ENCODE peak calls at places on chromosomes 4 and X, in four cellular contexts. One of them, this sample, is unnamed.
A peak's percentile ranks its signal among the peaks of the same experiment; 100 is the strongest.

GRCh38 chr4:187321741-187322140 is 598.1 kb upstream of the FAT1 start:
- DNase-seq in psoas muscle: no peak
- DNase-seq in mammary epithelial cell: no peak
- DNase-seq in cardiac muscle cell: no peak
- DNase-seq in this sample: no peak

GRCh38 chrX:3549442-3549875 is 164.0 kb downstream of the PRKX start:
- DNase-seq in psoas muscle: no peak
- DNase-seq in mammary epithelial cell: peak; percentile 39
- DNase-seq in cardiac muscle cell: no peak
- DNase-seq in this sample: no peak

GRCh38 chr4:164596927-164597326 is 157.0 kb upstream of the SMIM31 start:
- DNase-seq in psoas muscle: no peak
- DNase-seq in mammary epithelial cell: no peak
- DNase-seq in cardiac muscle cell: no peak
- DNase-seq in this sample: no peak

GRCh38 chr4:118941149-118941548 is 52.5 kb downstream of the SYNPO2 start:
- DNase-seq in psoas muscle: no peak
- DNase-seq in mammary epithelial cell: no peak
- DNase-seq in cardiac muscle cell: no peak
- DNase-seq in this sample: no peak

GRCh38 chrX:141220342-141221008 is 21.8 kb downstream of the SPANXC start:
- DNase-seq in psoas muscle: no peak
- DNase-seq in mammary epithelial cell: peak; percentile 78
- DNase-seq in cardiac muscle cell: no peak
- DNase-seq in this sample: no peak

GRCh38 chr4:86005998-86006397 is 353.9 kb downstream of the MAPK10 start:
- DNase-seq in psoas muscle: no peak
- DNase-seq in mammary epithelial cell: no peak
- DNase-seq in cardiac muscle cell: no peak
- DNase-seq in this sample: no peak

GRCh38 chr4:79015406-79015805 is 76.2 kb upstream of the PAQR3 start:
- DNase-seq in psoas muscle: no peak
- DNase-seq in mammary epithelial cell: no peak
- DNase-seq in cardiac muscle cell: no peak
- DNase-seq in this sample: no peak

GRCh38 chr4:21948347-21949072 is at the start of gene KCNIP4:
- DNase-seq in psoas muscle: peak; percentile 45
- DNase-seq in mammary epithelial cell: peak; percentile 34
- DNase-seq in cardiac muscle cell: peak; percentile 68
- DNase-seq in this sample: no peak

GRCh38 chr4:133149932-133150642 is 993 bp downstream of the PCDH10 start:
- DNase-seq in psoas muscle: no peak
- DNase-seq in mammary epithelial cell: no peak
- DNase-seq in cardiac muscle cell: no peak
- DNase-seq in this sample: no peak

GRCh38 chr4:4462970-4463369 is 76.1 kb downstream of the NSG1 start:
- DNase-seq in psoas muscle: no peak
- DNase-seq in mammary epithelial cell: no peak
- DNase-seq in cardiac muscle cell: no peak
- DNase-seq in this sample: no peak

GRCh38 chrX:134453631-134454030 is 6.3 kb upstream of the HPRT1 start:
- DNase-seq in psoas muscle: no peak
- DNase-seq in mammary epithelial cell: no peak
- DNase-seq in cardiac muscle cell: no peak
- DNase-seq in this sample: no peak

GRCh38 chrX:100984818-100985217 is 15.3 kb downstream of the ARL13A start:
- DNase-seq in psoas muscle: no peak
- DNase-seq in mammary epithelial cell: no peak
- DNase-seq in cardiac muscle cell: no peak
- DNase-seq in this sample: no peak

GRCh38 chr4:70559216-70559830 is 32.7 kb upstream of the AMBN start:
- DNase-seq in psoas muscle: no peak
- DNase-seq in mammary epithelial cell: peak; percentile 34
- DNase-seq in cardiac muscle cell: peak; percentile 59
- DNase-seq in this sample: no peak

GRCh38 chrX:27966955-27967354 is 14.3 kb downstream of the DCAF8L1 start:
- DNase-seq in psoas muscle: no peak
- DNase-seq in mammary epithelial cell: peak; percentile 34
- DNase-seq in cardiac muscle cell: no peak
- DNase-seq in this sample: no peak

GRCh38 chrX:128216364-128216763 is 164.2 kb upstream of the ACTRT1 start:
- DNase-seq in psoas muscle: no peak
- DNase-seq in mammary epithelial cell: no peak
- DNase-seq in cardiac muscle cell: no peak
- DNase-seq in this sample: no peak

GRCh38 chrX:101057095-101057714 is 5.3 kb upstream of the TRMT2B start:
- DNase-seq in psoas muscle: no peak
- DNase-seq in mammary epithelial cell: peak; percentile 57
- DNase-seq in cardiac muscle cell: no peak
- DNase-seq in this sample: no peak

GRCh38 chrX:18354369-18355329 is at the start of gene SCML2:
- DNase-seq in psoas muscle: peak; percentile 54
- DNase-seq in mammary epithelial cell: peak; percentile 2
- DNase-seq in cardiac muscle cell: peak; percentile 61
- DNase-seq in this sample: no peak

GRCh38 chrX:68931345-68931744 is 102.5 kb downstream of the EFNB1 start:
- DNase-seq in psoas muscle: no peak
- DNase-seq in mammary epithelial cell: no peak
- DNase-seq in cardiac muscle cell: no peak
- DNase-seq in this sample: no peak

GRCh38 chrX:48677456-48678030 is 6.1 kb upstream of the WAS start:
- DNase-seq in psoas muscle: no peak
- DNase-seq in mammary epithelial cell: no peak
- DNase-seq in cardiac muscle cell: no peak
- DNase-seq in this sample: no peak

GRCh38 chrX:69305333-69306062 is 140.2 kb upstream of the PJA1 start:
- DNase-seq in psoas muscle: no peak
- DNase-seq in mammary epithelial cell: no peak
- DNase-seq in cardiac muscle cell: no peak
- DNase-seq in this sample: no peak

GRCh38 chr4:1045595-1046201 is 34.3 kb downstream of the FGFRL1 start:
- DNase-seq in psoas muscle: peak; percentile 42
- DNase-seq in mammary epithelial cell: no peak
- DNase-seq in cardiac muscle cell: no peak
- DNase-seq in this sample: peak; percentile 40

GRCh38 chrX:20267924-20268701 is 1.4 kb upstream of the RPS6KA3 start:
- DNase-seq in psoas muscle: peak; percentile 74
- DNase-seq in mammary epithelial cell: no peak
- DNase-seq in cardiac muscle cell: peak; percentile 21
- DNase-seq in this sample: peak; percentile 74

GRCh38 chr4:110198472-110199419 is at the start of gene ELOVL6:
- DNase-seq in psoas muscle: peak; percentile 82
- DNase-seq in mammary epithelial cell: peak; percentile 74
- DNase-seq in cardiac muscle cell: peak; percentile 87
- DNase-seq in this sample: peak; percentile 85

GRCh38 chrX:70134116-70134477 is 850 bp downstream of the IGBP1 start:
- DNase-seq in psoas muscle: no peak
- DNase-seq in mammary epithelial cell: peak; percentile 15
- DNase-seq in cardiac muscle cell: peak; percentile 7
- DNase-seq in this sample: no peak

GRCh38 chrX:116278819-116279218 is 108.3 kb downstream of the AGTR2 start:
- DNase-seq in psoas muscle: no peak
- DNase-seq in mammary epithelial cell: no peak
- DNase-seq in cardiac muscle cell: no peak
- DNase-seq in this sample: no peak

GRCh38 chr4:76984127-76984526 is 34.6 kb downstream of the SEPTIN11 start:
- DNase-seq in psoas muscle: no peak
- DNase-seq in mammary epithelial cell: peak; percentile 24
- DNase-seq in cardiac muscle cell: no peak
- DNase-seq in this sample: no peak

GRCh38 chr4:168634276-168634802 is 137.5 kb downstream of the PALLD start:
- DNase-seq in psoas muscle: no peak
- DNase-seq in mammary epithelial cell: peak; percentile 85
- DNase-seq in cardiac muscle cell: no peak
- DNase-seq in this sample: no peak

GRCh38 chr4:140242357-140243284 is 88.6 kb upstream of the MAML3 start:
- DNase-seq in psoas muscle: no peak
- DNase-seq in mammary epithelial cell: no peak
- DNase-seq in cardiac muscle cell: no peak
- DNase-seq in this sample: peak; percentile 70

GRCh38 chrX:20224814-20225487 is 41.8 kb downstream of the RPS6KA3 start:
- DNase-seq in psoas muscle: no peak
- DNase-seq in mammary epithelial cell: peak; percentile 42
- DNase-seq in cardiac muscle cell: no peak
- DNase-seq in this sample: no peak

GRCh38 chr4:62145276-62145675 is 945.1 kb downstream of the ADGRL3 start:
- DNase-seq in psoas muscle: no peak
- DNase-seq in mammary epithelial cell: no peak
- DNase-seq in cardiac muscle cell: no peak
- DNase-seq in this sample: no peak

GRCh38 chr4:15434086-15434485 is 6.3 kb downstream of the C1QTNF7 start:
- DNase-seq in psoas muscle: no peak
- DNase-seq in mammary epithelial cell: no peak
- DNase-seq in cardiac muscle cell: no peak
- DNase-seq in this sample: no peak

GRCh38 chr4:81913427-81913878 is 441.7 kb upstream of the RASGEF1B start:
- DNase-seq in psoas muscle: peak; percentile 51
- DNase-seq in mammary epithelial cell: peak; percentile 46
- DNase-seq in cardiac muscle cell: peak; percentile 76
- DNase-seq in this sample: peak; percentile 47

GRCh38 chr4:174429701-174430100 is 92.6 kb downstream of the HPGD start:
- DNase-seq in psoas muscle: no peak
- DNase-seq in mammary epithelial cell: peak; percentile 14
- DNase-seq in cardiac muscle cell: no peak
- DNase-seq in this sample: no peak

GRCh38 chr4:81531410-81531809 is 59.7 kb upstream of the RASGEF1B start:
- DNase-seq in psoas muscle: no peak
- DNase-seq in mammary epithelial cell: no peak
- DNase-seq in cardiac muscle cell: no peak
- DNase-seq in this sample: no peak

GRCh38 chr4:182978152-182978827 is 61.1 kb upstream of the DCTD start:
- DNase-seq in psoas muscle: no peak
- DNase-seq in mammary epithelial cell: peak; percentile 67
- DNase-seq in cardiac muscle cell: no peak
- DNase-seq in this sample: no peak

GRCh38 chr4:101818362-101818761 is 27.8 kb downstream of the BANK1 start:
- DNase-seq in psoas muscle: no peak
- DNase-seq in mammary epithelial cell: no peak
- DNase-seq in cardiac muscle cell: no peak
- DNase-seq in this sample: no peak

DNA sequence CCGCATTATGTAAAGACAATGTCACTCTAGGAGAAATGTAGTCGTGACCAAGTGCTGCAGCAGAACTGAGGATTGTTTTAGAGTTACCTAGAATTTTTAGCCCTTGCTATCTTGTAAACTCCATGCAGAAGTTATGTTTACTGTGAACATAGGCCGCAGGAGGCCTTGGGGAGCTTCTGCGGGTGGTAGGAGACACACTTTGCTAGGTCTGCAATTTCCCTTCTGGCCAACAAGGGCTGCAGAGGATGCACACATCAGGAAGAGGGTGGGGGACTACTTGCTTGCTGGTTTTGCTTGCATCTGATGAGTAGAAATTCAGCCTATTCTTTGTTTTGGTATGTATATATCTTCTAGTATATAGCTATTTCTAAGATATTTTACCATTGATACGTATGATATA is 23.1 kb downstream of the BANK1 start:
- DNase-seq in psoas muscle: no peak
- DNase-seq in mammary epithelial cell: no peak
- DNase-seq in cardiac muscle cell: no peak
- DNase-seq in this sample: no peak
- H3K4me1 ChIP-seq in psoas muscle: no peaks in the 10 kb centered on the region
- H3K4me1 ChIP-seq in mammary epithelial cell: no peaks in the 10 kb centered on the region
- H3K4me1 ChIP-seq in cardiac muscle cell: no peaks in the 10 kb centered on the region
- H3K4me1 ChIP-seq in this sample: no peaks in the 10 kb centered on the region

GRCh38 chrX:46602468-46603102 is 29.0 kb downstream of the CHST7 start:
- DNase-seq in psoas muscle: no peak
- DNase-seq in mammary epithelial cell: no peak
- DNase-seq in cardiac muscle cell: no peak
- DNase-seq in this sample: no peak
- H3K27ac ChIP-seq in psoas muscle: no peak overlapping the region
- H3K27ac ChIP-seq in mammary epithelial cell: no peak overlapping the region
- H3K27ac ChIP-seq in cardiac muscle cell: no peak overlapping the region
- H3K27ac ChIP-seq in this sample: no peak overlapping the region

DNA sequence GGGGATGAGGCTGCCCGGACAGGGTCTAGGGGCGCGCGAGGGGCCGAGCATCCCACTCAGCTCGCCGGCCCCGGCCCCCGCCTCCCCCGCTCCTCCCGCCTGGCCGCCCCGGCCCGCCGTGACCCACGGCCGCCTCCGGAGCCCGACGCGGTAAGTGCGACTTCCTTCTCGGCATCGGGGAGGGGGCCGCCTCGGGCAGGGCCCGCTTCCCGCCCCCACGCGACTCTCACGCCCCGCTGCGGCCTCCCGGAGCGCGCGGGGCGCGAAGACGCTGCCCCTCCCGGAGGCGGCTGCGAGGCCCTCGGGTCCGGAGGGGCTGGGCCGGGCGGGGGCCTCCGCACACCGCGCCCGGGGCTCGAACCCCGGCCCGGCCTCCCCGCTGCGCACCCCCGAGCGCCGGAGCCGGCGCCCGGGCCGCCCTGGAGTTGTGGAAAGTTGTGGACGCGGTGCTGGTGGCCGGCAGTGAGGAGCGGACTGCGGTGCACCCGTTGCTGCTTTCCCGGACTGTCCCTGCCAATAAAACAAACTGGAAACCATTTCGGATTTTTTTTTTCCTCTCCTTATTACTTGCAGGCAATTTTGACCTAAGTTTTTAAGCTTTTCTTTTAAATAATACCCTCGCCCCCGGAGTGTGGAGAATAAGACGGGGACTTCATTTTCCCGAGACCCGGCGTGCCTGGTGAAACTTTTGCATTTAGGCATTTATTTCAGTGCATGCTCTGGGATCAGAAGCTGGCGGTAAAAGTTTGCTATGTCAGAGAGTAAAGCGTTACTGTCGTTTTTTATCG is 12.9 kb upstream of the TMEM156 start:
- DNase-seq in psoas muscle: peak; percentile 52
- DNase-seq in mammary epithelial cell: peak; percentile 18
- DNase-seq in cardiac muscle cell: peak; percentile 67
- DNase-seq in this sample: no peak
- H3K4me1 ChIP-seq in psoas muscle: no peaks in the 10 kb centered on the region
- H3K4me1 ChIP-seq in mammary epithelial cell: peaks cover 22% of the 10 kb centered on the region
- H3K4me1 ChIP-seq in cardiac muscle cell: no peaks in the 10 kb centered on the region
- H3K4me1 ChIP-seq in this sample: no peaks in the 10 kb centered on the region

GRCh38 chr4:54228064-54228527 is 997 bp upstream of the PDGFRA start:
- DNase-seq in psoas muscle: peak; percentile 86
- DNase-seq in mammary epithelial cell: peak; percentile 65
- DNase-seq in cardiac muscle cell: peak; percentile 92
- DNase-seq in this sample: peak; percentile 84

GRCh38 chr4:54225671-54226398 is 3.3 kb upstream of the PDGFRA start:
- DNase-seq in psoas muscle: no peak
- DNase-seq in mammary epithelial cell: no peak
- DNase-seq in cardiac muscle cell: peak; percentile 31
- DNase-seq in this sample: no peak

GRCh38 chr4:54227261-54228063 is 1.6 kb upstream of the PDGFRA start:
- DNase-seq in psoas muscle: no peak
- DNase-seq in mammary epithelial cell: peak; percentile 67
- DNase-seq in cardiac muscle cell: peak; percentile 74
- DNase-seq in this sample: peak; percentile 82

GRCh38 chr4:54226399-54227260 is 2.5 kb upstream of the PDGFRA start:
- DNase-seq in psoas muscle: peak; percentile 81
- DNase-seq in mammary epithelial cell: no peak
- DNase-seq in cardiac muscle cell: peak; percentile 52
- DNase-seq in this sample: peak; percentile 85

GRCh38 chr4:54224960-54225670 is 4.0 kb upstream of the PDGFRA start:
- DNase-seq in psoas muscle: no peak
- DNase-seq in mammary epithelial cell: no peak
- DNase-seq in cardiac muscle cell: peak; percentile 55
- DNase-seq in this sample: no peak
- H3K27ac ChIP-seq in psoas muscle: no peak overlapping the region
- H3K27ac ChIP-seq in mammary epithelial cell: no peak overlapping the region
- H3K27ac ChIP-seq in cardiac muscle cell: peak overlapping the region; percentile 24
- H3K27ac ChIP-seq in this sample: no peak overlapping the region

This sample was measured in aorta.